ENCODE peak calls at places on chromosome 20, in six cellular contexts. J is NCI-H1105 treated with DMSO at 0.1 percent for 48 hours, U is ovary, V is gastrocnemius medialis, Q is AG10803, D is hypothalamus. T is an unnamed sample.

GRCh38 chr20:61437280-61438206 is 185.5 kb downstream of the CDH4 start:
- DNase-seq in J (no peak), U (no peak), V (no peak), Q (peak), D (no peak), T (no peak)

GRCh38 chr20:40930561-40930960 is 98.1 kb upstream of the TOP1 start:
- DNase-seq in J (no peak), U (no peak), V (no peak), Q (no peak), D (no peak), T (no peak)

GRCh38 chr20:51221791-51222408 is 199.0 kb upstream of the KCNG1 start:
- DNase-seq in J (no peak), U (no peak), V (no peak), Q (peak), D (no peak), T (no peak)

GRCh38 chr20:23094213-23094896 is 8.2 kb upstream of the CD93 start:
- DNase-seq in J (no peak), U (no peak), V (no peak), Q (no peak), D (no peak), T (no peak)

GRCh38 chr20:62991863-62992262 is 14.9 kb downstream of the BHLHE23 start:
- DNase-seq in J (no peak), U (no peak), V (no peak), Q (no peak), D (no peak), T (no peak)

GRCh38 chr20:36273414-36274247 is 32.5 kb upstream of the DLGAP4 start:
- DNase-seq in J (peak), U (no peak), V (no peak), Q (peak), D (no peak), T (peak)

GRCh38 chr20:4413314-4414045 is 308.2 kb upstream of the PRND start:
- DNase-seq in J (no peak), U (no peak), V (no peak), Q (no peak), D (no peak), T (no peak)

GRCh38 chr20:5401277-5401676 is 84.5 kb upstream of the PROKR2 start:
- DNase-seq in J (no peak), U (no peak), V (no peak), Q (no peak), D (no peak), T (no peak)

GRCh38 chr20:18287546-18287914 is 797 bp upstream of the ZNF133 start:
- DNase-seq in J (no peak), U (no peak), V (no peak), Q (no peak), D (no peak), T (no peak)

GRCh38 chr20:17083738-17084137 is 143.1 kb upstream of the PCSK2 start:
- DNase-seq in J (no peak), U (no peak), V (no peak), Q (no peak), D (no peak), T (no peak)

T was measured in GM13976.